ENCODE peak calls at places on chromosome 9, in five cellular contexts. One of them, this sample, is unnamed.

GRCh38 chr9:80932181-80932580 is 757.2 kb downstream of the TLE1 start:
- DNase-seq in PC-3: no peak
- DNase-seq in stimulated activated naive CD8-positive, alpha-beta T cell treated with anti-CD3 and anti-CD28 coated beads, Interleukin-15, amount 100 ng/mL, for 72 hours: no peak
- DNase-seq in Panc1: no peak
- DNase-seq in GM12891: no peak
- DNase-seq in this sample: no peak

GRCh38 chr9:106203832-106204516 is 509.6 kb downstream of the TMEM38B start:
- DNase-seq in PC-3: peak
- DNase-seq in stimulated activated naive CD8-positive, alpha-beta T cell treated with anti-CD3 and anti-CD28 coated beads, Interleukin-15, amount 100 ng/mL, for 72 hours: no peak
- DNase-seq in Panc1: no peak
- DNase-seq in GM12891: no peak
- DNase-seq in this sample: no peak

GRCh38 chr9:35733109-35733541 is 659 bp downstream of the CREB3 start:
- DNase-seq in PC-3: peak
- DNase-seq in stimulated activated naive CD8-positive, alpha-beta T cell treated with anti-CD3 and anti-CD28 coated beads, Interleukin-15, amount 100 ng/mL, for 72 hours: peak
- DNase-seq in Panc1: no peak
- DNase-seq in GM12891: no peak
- DNase-seq in this sample: no peak

GRCh38 chr9:31304576-31304975 is 1079.9 kb upstream of the ACO1 start:
- DNase-seq in PC-3: peak
- DNase-seq in stimulated activated naive CD8-positive, alpha-beta T cell treated with anti-CD3 and anti-CD28 coated beads, Interleukin-15, amount 100 ng/mL, for 72 hours: no peak
- DNase-seq in Panc1: no peak
- DNase-seq in GM12891: no peak
- DNase-seq in this sample: peak

GRCh38 chr9:20621553-20622329 is 558 bp downstream of the MLLT3 start:
- DNase-seq in PC-3: peak
- DNase-seq in stimulated activated naive CD8-positive, alpha-beta T cell treated with anti-CD3 and anti-CD28 coated beads, Interleukin-15, amount 100 ng/mL, for 72 hours: peak
- DNase-seq in Panc1: no peak
- DNase-seq in GM12891: no peak
- DNase-seq in this sample: no peak

GRCh38 chr9:98980291-98980690 is 36.6 kb downstream of the COL15A1 start:
- DNase-seq in PC-3: no peak
- DNase-seq in stimulated activated naive CD8-positive, alpha-beta T cell treated with anti-CD3 and anti-CD28 coated beads, Interleukin-15, amount 100 ng/mL, for 72 hours: no peak
- DNase-seq in Panc1: no peak
- DNase-seq in GM12891: no peak
- DNase-seq in this sample: no peak

GRCh38 chr9:35510745-35511428 is 21.0 kb downstream of the RUSC2 start:
- DNase-seq in PC-3: peak
- DNase-seq in stimulated activated naive CD8-positive, alpha-beta T cell treated with anti-CD3 and anti-CD28 coated beads, Interleukin-15, amount 100 ng/mL, for 72 hours: no peak
- DNase-seq in Panc1: no peak
- DNase-seq in GM12891: no peak
- DNase-seq in this sample: no peak

GRCh38 chr9:1443450-1443849 is 393.3 kb downstream of the DMRT2 start:
- DNase-seq in PC-3: no peak
- DNase-seq in stimulated activated naive CD8-positive, alpha-beta T cell treated with anti-CD3 and anti-CD28 coated beads, Interleukin-15, amount 100 ng/mL, for 72 hours: no peak
- DNase-seq in Panc1: no peak
- DNase-seq in GM12891: no peak
- DNase-seq in this sample: no peak

GRCh38 chr9:5185220-5185840 is at the start of gene INSL6:
- DNase-seq in PC-3: no peak
- DNase-seq in stimulated activated naive CD8-positive, alpha-beta T cell treated with anti-CD3 and anti-CD28 coated beads, Interleukin-15, amount 100 ng/mL, for 72 hours: no peak
- DNase-seq in Panc1: no peak
- DNase-seq in GM12891: no peak
- DNase-seq in this sample: no peak

GRCh38 chr9:73423891-73424290 is 272.2 kb downstream of the ANXA1 start:
- DNase-seq in PC-3: no peak
- DNase-seq in stimulated activated naive CD8-positive, alpha-beta T cell treated with anti-CD3 and anti-CD28 coated beads, Interleukin-15, amount 100 ng/mL, for 72 hours: no peak
- DNase-seq in Panc1: no peak
- DNase-seq in GM12891: no peak
- DNase-seq in this sample: no peak

GRCh38 chr9:33791117-33791516 is 4.2 kb upstream of the PRSS3 start:
- DNase-seq in PC-3: peak
- DNase-seq in stimulated activated naive CD8-positive, alpha-beta T cell treated with anti-CD3 and anti-CD28 coated beads, Interleukin-15, amount 100 ng/mL, for 72 hours: no peak
- DNase-seq in Panc1: no peak
- DNase-seq in GM12891: no peak
- DNase-seq in this sample: no peak

GRCh38 chr9:2120926-2121689 is 106.0 kb downstream of the SMARCA2 start:
- DNase-seq in PC-3: peak
- DNase-seq in stimulated activated naive CD8-positive, alpha-beta T cell treated with anti-CD3 and anti-CD28 coated beads, Interleukin-15, amount 100 ng/mL, for 72 hours: no peak
- DNase-seq in Panc1: no peak
- DNase-seq in GM12891: no peak
- DNase-seq in this sample: peak

GRCh38 chr9:76516871-76517270 is 57.9 kb downstream of the GCNT1 start:
- DNase-seq in PC-3: no peak
- DNase-seq in stimulated activated naive CD8-positive, alpha-beta T cell treated with anti-CD3 and anti-CD28 coated beads, Interleukin-15, amount 100 ng/mL, for 72 hours: no peak
- DNase-seq in Panc1: no peak
- DNase-seq in GM12891: no peak
- DNase-seq in this sample: no peak

GRCh38 chr9:122941560-122942234 is 877 bp downstream of the RABGAP1 start:
- DNase-seq in PC-3: peak
- DNase-seq in stimulated activated naive CD8-positive, alpha-beta T cell treated with anti-CD3 and anti-CD28 coated beads, Interleukin-15, amount 100 ng/mL, for 72 hours: no peak
- DNase-seq in Panc1: no peak
- DNase-seq in GM12891: no peak
- DNase-seq in this sample: no peak

GRCh38 chr9:76269789-76270188 is 124.4 kb downstream of the RFK start:
- DNase-seq in PC-3: no peak
- DNase-seq in stimulated activated naive CD8-positive, alpha-beta T cell treated with anti-CD3 and anti-CD28 coated beads, Interleukin-15, amount 100 ng/mL, for 72 hours: no peak
- DNase-seq in Panc1: no peak
- DNase-seq in GM12891: no peak
- DNase-seq in this sample: no peak

GRCh38 chr9:128689820-128690683 is 1.0 kb downstream of the SET start:
- DNase-seq in PC-3: no peak
- DNase-seq in stimulated activated naive CD8-positive, alpha-beta T cell treated with anti-CD3 and anti-CD28 coated beads, Interleukin-15, amount 100 ng/mL, for 72 hours: peak
- DNase-seq in Panc1: no peak
- DNase-seq in GM12891: no peak
- DNase-seq in this sample: no peak

GRCh38 chr9:137912671-137913070 is 35.1 kb downstream of the CACNA1B start:
- DNase-seq in PC-3: no peak
- DNase-seq in stimulated activated naive CD8-positive, alpha-beta T cell treated with anti-CD3 and anti-CD28 coated beads, Interleukin-15, amount 100 ng/mL, for 72 hours: no peak
- DNase-seq in Panc1: no peak
- DNase-seq in GM12891: no peak
- DNase-seq in this sample: no peak

GRCh38 chr9:88994820-88995180 is 3.5 kb downstream of the S1PR3 start:
- DNase-seq in PC-3: no peak
- DNase-seq in stimulated activated naive CD8-positive, alpha-beta T cell treated with anti-CD3 and anti-CD28 coated beads, Interleukin-15, amount 100 ng/mL, for 72 hours: no peak
- DNase-seq in Panc1: no peak
- DNase-seq in GM12891: no peak
- DNase-seq in this sample: no peak

GRCh38 chr9:35680331-35681105 is 6.8 kb downstream of the CA9 start:
- DNase-seq in PC-3: no peak
- DNase-seq in stimulated activated naive CD8-positive, alpha-beta T cell treated with anti-CD3 and anti-CD28 coated beads, Interleukin-15, amount 100 ng/mL, for 72 hours: no peak
- DNase-seq in Panc1: no peak
- DNase-seq in GM12891: peak
- DNase-seq in this sample: no peak

GRCh38 chr9:15722888-15723287 is 170.0 kb downstream of the CCDC171 start:
- DNase-seq in PC-3: no peak
- DNase-seq in stimulated activated naive CD8-positive, alpha-beta T cell treated with anti-CD3 and anti-CD28 coated beads, Interleukin-15, amount 100 ng/mL, for 72 hours: no peak
- DNase-seq in Panc1: no peak
- DNase-seq in GM12891: no peak
- DNase-seq in this sample: no peak

GRCh38 chr9:36358486-36358885 is 41.6 kb downstream of the RNF38 start:
- DNase-seq in PC-3: no peak
- DNase-seq in stimulated activated naive CD8-positive, alpha-beta T cell treated with anti-CD3 and anti-CD28 coated beads, Interleukin-15, amount 100 ng/mL, for 72 hours: no peak
- DNase-seq in Panc1: no peak
- DNase-seq in GM12891: no peak
- DNase-seq in this sample: no peak

GRCh38 chr9:95131023-95131943 is 186.2 kb downstream of the FANCC start:
- DNase-seq in PC-3: peak
- DNase-seq in stimulated activated naive CD8-positive, alpha-beta T cell treated with anti-CD3 and anti-CD28 coated beads, Interleukin-15, amount 100 ng/mL, for 72 hours: peak
- DNase-seq in Panc1: peak
- DNase-seq in GM12891: peak
- DNase-seq in this sample: no peak

GRCh38 chr9:123978981-123979380 is 32.6 kb upstream of the LHX2 start:
- DNase-seq in PC-3: no peak
- DNase-seq in stimulated activated naive CD8-positive, alpha-beta T cell treated with anti-CD3 and anti-CD28 coated beads, Interleukin-15, amount 100 ng/mL, for 72 hours: no peak
- DNase-seq in Panc1: no peak
- DNase-seq in GM12891: no peak
- DNase-seq in this sample: no peak

GRCh38 chr9:5939530-5939929 is 48.8 kb downstream of the MLANA start:
- DNase-seq in PC-3: no peak
- DNase-seq in stimulated activated naive CD8-positive, alpha-beta T cell treated with anti-CD3 and anti-CD28 coated beads, Interleukin-15, amount 100 ng/mL, for 72 hours: no peak
- DNase-seq in Panc1: no peak
- DNase-seq in GM12891: no peak
- DNase-seq in this sample: no peak

GRCh38 chr9:20984471-20984870 is 47.0 kb downstream of the HACD4 start:
- DNase-seq in PC-3: no peak
- DNase-seq in stimulated activated naive CD8-positive, alpha-beta T cell treated with anti-CD3 and anti-CD28 coated beads, Interleukin-15, amount 100 ng/mL, for 72 hours: no peak
- DNase-seq in Panc1: no peak
- DNase-seq in GM12891: no peak
- DNase-seq in this sample: no peak

GRCh38 chr9:93666279-93666784 is 89.9 kb downstream of the PHF2 start:
- DNase-seq in PC-3: no peak
- DNase-seq in stimulated activated naive CD8-positive, alpha-beta T cell treated with anti-CD3 and anti-CD28 coated beads, Interleukin-15, amount 100 ng/mL, for 72 hours: no peak
- DNase-seq in Panc1: no peak
- DNase-seq in GM12891: no peak
- DNase-seq in this sample: no peak

GRCh38 chr9:98565152-98566135 is 143.3 kb downstream of the GABBR2 start:
- DNase-seq in PC-3: no peak
- DNase-seq in stimulated activated naive CD8-positive, alpha-beta T cell treated with anti-CD3 and anti-CD28 coated beads, Interleukin-15, amount 100 ng/mL, for 72 hours: no peak
- DNase-seq in Panc1: no peak
- DNase-seq in GM12891: no peak
- DNase-seq in this sample: no peak

GRCh38 chr9:134662143-134662876 is 20.7 kb downstream of the COL5A1 start:
- DNase-seq in PC-3: peak
- DNase-seq in stimulated activated naive CD8-positive, alpha-beta T cell treated with anti-CD3 and anti-CD28 coated beads, Interleukin-15, amount 100 ng/mL, for 72 hours: no peak
- DNase-seq in Panc1: no peak
- DNase-seq in GM12891: no peak
- DNase-seq in this sample: no peak

This sample was measured in glomerular endothelial cell.